ENCODE peak calls at places on chromosome 15, in four cellular contexts. W, Y, G and N are unnamed samples.

GRCh38 chr15:58442122-58442521 is 10.3 kb downstream of the LIPC start:
- DNase-seq in Y (no peak), G (no peak), W (no peak), N (no peak)

GRCh38 chr15:92807971-92808571 is 92.1 kb upstream of the CHD2 start:
- DNase-seq in Y (peak), G (peak), W (peak), N (no peak)

GRCh38 chr15:70775160-70775559 is 11.8 kb upstream of the UACA start:
- DNase-seq in G (peak), W (no peak), Y (no peak), N (no peak)

GRCh38 chr15:74955017-74955416 is 1.6 kb downstream of the RPP25 start:
- DNase-seq in W (no peak), G (peak), Y (no peak), N (no peak)

GRCh38 chr15:89095073-89095472 is 6.8 kb downstream of the ABHD2 start:
- DNase-seq in G (no peak), Y (no peak), W (no peak), N (no peak)

GRCh38 chr15:29668120-29668602 is 154.1 kb downstream of the TJP1 start:
- DNase-seq in W (peak), G (peak), Y (peak), N (no peak)

GRCh38 chr15:41501961-41502786 is 8.5 kb downstream of the ITPKA start:
- DNase-seq in Y (peak), G (no peak), W (no peak), N (no peak)

GRCh38 chr15:82688691-82689090 is 21.0 kb downstream of the AP3B2 start:
- DNase-seq in G (no peak), W (no peak), Y (no peak), N (no peak)

GRCh38 chr15:70853855-70854668 is at the start of gene LARP6:
- DNase-seq in W (peak), G (peak), Y (peak), N (peak)

GRCh38 chr15:51076898-51077564 is 17.7 kb downstream of the TNFAIP8L3 start:
- DNase-seq in G (peak), Y (peak), W (peak), N (peak)

GRCh38 chr15:101113114-101114005 is 138.5 kb downstream of the CHSY1 start:
- DNase-seq in Y (no peak), W (no peak), G (no peak), N (no peak)

GRCh38 chr15:101310508-101310907 is 15.5 kb upstream of the SNRPA1 start:
- DNase-seq in Y (no peak), W (no peak), G (no peak), N (no peak)

GRCh38 chr15:32908921-32909320 is 191.1 kb downstream of the GREM1 start:
- DNase-seq in W (no peak), Y (no peak), G (peak), N (no peak)

GRCh38 chr15:62607643-62608042 is 434.9 kb upstream of the TPM1 start:
- DNase-seq in W (no peak), G (no peak), Y (no peak), N (no peak)

GRCh38 chr15:43370310-43370974 is 401 bp downstream of the ZSCAN29 start:
- DNase-seq in G (peak), Y (peak), W (peak), N (no peak)

GRCh38 chr15:80749589-80749988 is 29.6 kb upstream of the CEMIP start:
- DNase-seq in W (no peak), Y (no peak), G (no peak), N (no peak)

GRCh38 chr15:40481671-40482070 is 10.9 kb downstream of the CHST14 start:
- DNase-seq in G (peak), W (no peak), Y (no peak), N (no peak)

GRCh38 chr15:30859091-30859874 is 44.4 kb upstream of the FAN1 start:
- DNase-seq in W (no peak), Y (no peak), G (peak), N (peak)

GRCh38 chr15:90617668-90618097 is 88.0 kb downstream of the CRTC3 start:
- DNase-seq in W (no peak), Y (no peak), G (no peak), N (no peak)

GRCh38 chr15:81407679-81408078 is 33.7 kb upstream of the TMC3 start:
- DNase-seq in G (no peak), Y (no peak), W (no peak), N (no peak)

GRCh38 chr15:96324192-96324895 is 6.2 kb upstream of the NR2F2 start:
- DNase-seq in W (no peak), G (peak), Y (no peak), N (no peak)

GRCh38 chr15:68346986-68347385 is 69.4 kb downstream of the FEM1B start:
- DNase-seq in Y (no peak), G (no peak), W (no peak), N (no peak)

GRCh38 chr15:89860851-89861360 is 32.9 kb downstream of the AP3S2 start:
- DNase-seq in Y (no peak), W (no peak), G (no peak), N (no peak)

GRCh38 chr15:89760303-89761008 is 9.4 kb upstream of the MESP1 start:
- DNase-seq in W (peak), Y (peak), G (peak), N (peak)

GRCh38 chr15:43105077-43105769 is 615 bp downstream of the UBR1 start:
- DNase-seq in W (no peak), G (no peak), Y (peak), N (peak)

GRCh38 chr15:101246824-101247745 is 4.8 kb downstream of the CHSY1 start:
- DNase-seq in G (no peak), Y (no peak), W (no peak), N (no peak)

GRCh38 chr15:63372753-63373152 is 8.9 kb downstream of the CA12 start:
- DNase-seq in W (no peak), Y (no peak), G (no peak), N (no peak)

GRCh38 chr15:29656636-29657475 is 165.4 kb downstream of the TJP1 start:
- DNase-seq in W (no peak), G (peak), Y (no peak), N (no peak)